ENCODE peak calls at places on chromosomes 16 and 17, in eight cellular contexts. P is fibroblast of villous mesenchyme, V is adrenal gland, K is IMR-90, W is cardiac fibroblast, S is A549, G is cardiac muscle cell, H is lung. D is an unnamed sample.

GRCh38 chr16:29770250-29770929 is 7.7 kb upstream of the ZG16 start:
- DNase-seq in P (no peak), V (no peak), K (no peak), W (no peak), S (no peak), G (no peak), H (no peak), D (no peak)

GRCh38 chr16:57060323-57061083 is 31.9 kb upstream of the CPNE2 start:
- DNase-seq in P (no peak), V (no peak), K (no peak), W (no peak), S (no peak), G (peak; percentile 60), H (no peak), D (peak; percentile 9)

GRCh38 chr17:3647769-3648540 is 11.4 kb downstream of the CTNS start:
- DNase-seq in P (peak; percentile 60), V (peak; percentile 72), K (peak; percentile 55), W (peak; percentile 67), S (peak; percentile 62), G (peak; percentile 71), H (no peak), D (peak; percentile 74)

GRCh38 chr16:81608515-81609209 is 164.1 kb downstream of the CMIP start:
- DNase-seq in P (peak; percentile 55), V (no peak), K (peak; percentile 65), W (peak; percentile 90), S (no peak), G (peak; percentile 78), H (no peak), D (peak; percentile 86)

GRCh38 chr16:81558444-81559175 is 114.0 kb downstream of the CMIP start:
- DNase-seq in P (no peak), V (no peak), K (no peak), W (no peak), S (peak; percentile 86), G (no peak), H (peak; percentile 76), D (no peak)

GRCh38 chr17:3845361-3845753 is 689 bp downstream of the NCBP3 start:
- DNase-seq in P (peak; percentile 17), V (no peak), K (no peak), W (no peak), S (peak; percentile 53), G (peak; percentile 19), H (no peak), D (peak; percentile 15)

GRCh38 chr17:15169676-15170075 is 95.5 kb downstream of the PMP22 start:
- DNase-seq in P (no peak), V (no peak), K (peak; percentile 77), W (peak; percentile 4), S (no peak), G (no peak), H (no peak), D (peak; percentile 32)

GRCh38 chr17:8253801-8254200 is 4.7 kb downstream of the PFAS start:
- DNase-seq in P (peak; percentile 39), V (no peak), K (no peak), W (peak; percentile 37), S (no peak), G (peak; percentile 8), H (no peak), D (no peak)

GRCh38 chr17:2237521-2237921 is 66.1 kb downstream of the SMG6 start:
- DNase-seq in P (peak; percentile 86), V (peak; percentile 66), K (no peak), W (no peak), S (no peak), G (peak; percentile 77), H (no peak), D (peak; percentile 93)

GRCh38 chr17:60747069-60747808 is 69.6 kb downstream of the BCAS3 start:
- DNase-seq in P (no peak), V (no peak), K (no peak), W (no peak), S (no peak), G (no peak), H (no peak), D (no peak)

GRCh38 chr17:19646788-19647696 is 1.5 kb upstream of the ALDH3A2 start:
- DNase-seq in P (peak; percentile 36), V (peak; percentile 82), K (no peak), W (peak; percentile 36), S (no peak), G (peak; percentile 21), H (no peak), D (peak; percentile 9)

GRCh38 chr16:50671644-50672260 is 9.4 kb downstream of the SNX20 start:
- DNase-seq in P (peak; percentile 22), V (no peak), K (peak; percentile 16), W (peak; percentile 52), S (no peak), G (peak; percentile 41), H (no peak), D (no peak)

GRCh38 chr17:67281053-67281452 is 36.1 kb upstream of the HELZ start:
- DNase-seq in P (no peak), V (no peak), K (no peak), W (no peak), S (no peak), G (no peak), H (no peak), D (no peak)

GRCh38 chr17:44004761-44005526 is 522 bp downstream of the NAGS start:
- DNase-seq in P (no peak), V (peak; percentile 21), K (no peak), W (no peak), S (no peak), G (no peak), H (no peak), D (no peak)

GRCh38 chr16:80527297-80527696 is 13.5 kb upstream of the DYNLRB2 start:
- DNase-seq in P (peak; percentile 49), V (peak; percentile 15), K (peak; percentile 11), W (peak; percentile 55), S (no peak), G (peak; percentile 27), H (no peak), D (peak; percentile 22)

GRCh38 chr17:55769625-55770000 is 18.8 kb downstream of the PCTP start:
- DNase-seq in P (peak; percentile 90), V (peak; percentile 49), K (peak; percentile 87), W (peak; percentile 92), S (no peak), G (peak; percentile 83), H (no peak), D (peak; percentile 85)

GRCh38 chr16:57883953-57884654 is 81.8 kb upstream of the KIFC3 start:
- DNase-seq in P (no peak), V (no peak), K (no peak), W (no peak), S (no peak), G (no peak), H (no peak), D (no peak)

GRCh38 chr16:30065112-30065942 is at the start of gene ALDOA:
- DNase-seq in P (peak; percentile 99), V (peak; percentile 99), K (peak; percentile 98), W (peak; percentile 99), S (peak; percentile 86), G (peak; percentile 100), H (peak; percentile 97), D (peak; percentile 99)

DNA sequence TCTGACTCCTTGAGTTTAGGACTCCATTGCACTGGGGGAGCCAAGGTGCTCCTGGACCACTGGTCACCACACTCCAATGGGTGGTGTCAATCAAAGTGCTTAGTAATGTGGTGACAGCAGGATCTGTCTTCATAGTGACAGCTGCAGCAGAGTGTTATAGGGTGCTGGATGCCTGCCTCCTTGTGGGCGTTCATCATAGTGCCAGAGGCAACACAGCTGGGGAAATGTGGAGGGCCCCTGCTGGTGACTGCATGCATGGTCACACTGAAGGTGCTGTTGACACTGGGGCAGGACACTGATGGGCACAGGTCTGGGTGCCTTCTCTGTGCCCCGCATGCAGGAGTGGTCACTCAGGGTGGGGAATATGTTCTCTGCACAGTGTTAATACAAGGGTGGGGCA is 177.5 kb upstream of the CDH8 start:
- DNase-seq in P (no peak), V (no peak), K (no peak), W (no peak), S (no peak), G (no peak), H (no peak), D (no peak)
- TF ChIP-seq CTCF in P (no peak), V (no peak), K (no peak), W (no peak), S (no peak), G (no peak), H (no peak), D (no peak)

GRCh38 chr16:85211247-85211910 is 99.1 kb upstream of the CIBAR2 start:
- DNase-seq in P (peak; percentile 82), V (no peak), K (no peak), W (peak; percentile 78), S (no peak), G (peak; percentile 50), H (no peak), D (peak; percentile 91)
- H3K4me3 ChIP-seq in P (no peak overlapping the region), V (no peak overlapping the region), K (no peak overlapping the region), W (no peak overlapping the region), S (no peak overlapping the region), G (no peak overlapping the region), H (no peak overlapping the region), D (no peak overlapping the region)

GRCh38 chr17:10879110-10879509 is 41.2 kb upstream of the PIRT start:
- DNase-seq in P (no peak), V (no peak), K (no peak), W (peak; percentile 10), S (no peak), G (peak; percentile 4), H (no peak), D (no peak)
- TF ChIP-seq CTCF in P (no peak), V (no peak), K (no peak), W (peak; percentile 12), S (peak; percentile 19), G (peak; percentile 16), H (no peak), D (no peak)

GRCh38 chr16:31328322-31329052 is 26.5 kb upstream of the ITGAX start:
- DNase-seq in P (no peak), V (no peak), K (no peak), W (no peak), S (no peak), G (no peak), H (no peak), D (no peak)
- H3K4me3 ChIP-seq in P (no peak overlapping the region), V (no peak overlapping the region), K (no peak overlapping the region), W (no peak overlapping the region), S (no peak overlapping the region), G (no peak overlapping the region), H (no peak overlapping the region), D (no peak overlapping the region)

GRCh38 chr17:64129765-64130558 is at the start of gene ERN1:
- DNase-seq in P (peak; percentile 97), V (peak; percentile 94), K (peak; percentile 91), W (peak; percentile 95), S (peak; percentile 95), G (peak; percentile 98), H (peak; percentile 93), D (peak; percentile 95)
- TF ChIP-seq CTCF in P (no peak), V (no peak), K (no peak), W (no peak), S (no peak), G (no peak), H (no peak), D (no peak)

GRCh38 chr17:35537569-35538209 is at the start of gene SLFN12L:
- DNase-seq in P (no peak), V (no peak), K (no peak), W (peak; percentile 10), S (no peak), G (no peak), H (no peak), D (no peak)
- H3K4me3 ChIP-seq in P (no peak within 1 kb of the TSS), V (no peak within 1 kb of the TSS), K (no peak within 1 kb of the TSS), W (no peak within 1 kb of the TSS), S (no peak within 1 kb of the TSS), G (no peak within 1 kb of the TSS), H (no peak within 1 kb of the TSS), D (no peak within 1 kb of the TSS)